ENCODE peak calls at places on chromosome 12, in six cellular contexts. F is ovary, H is sigmoid colon, K is thyroid gland, B is stomach, R is uterus. E is an unnamed sample. For H3K4me1, the result is how much of the 10 kb centered on the place peaks cover.

GRCh38 chr12:114439833-114440449 is 34.0 kb upstream of the TBX5 start:
- DNase-seq in K (no peak), R (no peak), F (no peak), H (no peak), B (no peak), E (no peak)

GRCh38 chr12:12606793-12607589 is 4.7 kb upstream of the CREBL2 start:
- DNase-seq in B (no peak), K (no peak), R (no peak), H (no peak), F (no peak), E (no peak)

GRCh38 chr12:102510031-102510430 is 29.7 kb upstream of the IGF1 start:
- DNase-seq in H (no peak), R (no peak), F (no peak), K (no peak), B (no peak), E (no peak)

GRCh38 chr12:45729233-45730115 is at the start of gene ARID2:
- DNase-seq in F (peak), R (peak), K (peak), H (peak), B (peak), E (peak)

GRCh38 chr12:104460041-104460757 is 3.5 kb downstream of the CHST11 start:
- DNase-seq in K (no peak), F (no peak), H (no peak), R (no peak), B (no peak), E (no peak)

GRCh38 chr12:111503116-111503515 is 96.0 kb downstream of the ATXN2 start:
- DNase-seq in B (no peak), F (no peak), K (no peak), R (no peak), H (no peak), E (no peak)

GRCh38 chr12:113466770-113467153 is 4.9 kb downstream of the LHX5 start:
- DNase-seq in H (no peak), F (no peak), B (no peak), K (no peak), R (no peak), E (no peak)

GRCh38 chr12:110316861-110317260 is 35.8 kb downstream of the ATP2A2 start:
- DNase-seq in R (peak), B (no peak), F (no peak), K (no peak), H (no peak), E (no peak)

GRCh38 chr12:106096376-106096775 is 42.4 kb downstream of the NUAK1 start:
- DNase-seq in H (peak), R (peak), F (peak), K (no peak), B (peak), E (no peak)

GRCh38 chr12:106296179-106296877 is 6.2 kb upstream of the TCP11L2 start:
- DNase-seq in R (no peak), H (no peak), K (no peak), B (no peak), F (no peak), E (no peak)

GRCh38 chr12:111687255-111687654 is 1.4 kb downstream of the ACAD10 start:
- DNase-seq in F (no peak), R (no peak), K (no peak), H (no peak), B (no peak), E (no peak)

GRCh38 chr12:25420116-25420515 is 133.0 kb downstream of the LMNTD1 start:
- DNase-seq in B (no peak), F (no peak), H (no peak), K (no peak), R (no peak), E (no peak)

GRCh38 chr12:6202331-6202730 is 2.1 kb downstream of the CD9 start:
- DNase-seq in R (no peak), H (no peak), K (no peak), F (no peak), B (no peak), E (no peak)

GRCh38 chr12:85076688-85077430 is 40.7 kb downstream of the LRRIQ1 start:
- DNase-seq in B (no peak), K (no peak), F (no peak), R (peak), H (no peak), E (no peak)

GRCh38 chr12:47768323-47768811 is 4.7 kb upstream of the SLC48A1 start:
- DNase-seq in F (no peak), H (no peak), R (no peak), B (no peak), K (no peak), E (no peak)

GRCh38 chr12:114131824-114132223 is 165.7 kb upstream of the RBM19 start:
- DNase-seq in B (no peak), F (no peak), K (no peak), H (no peak), R (no peak), E (no peak)

GRCh38 chr12:126055521-126055920 is 990.3 kb downstream of the AACS start:
- DNase-seq in B (no peak), H (no peak), R (no peak), K (no peak), F (no peak), E (no peak)

GRCh38 chr12:15534322-15534721 is 212.0 kb downstream of the PTPRO start:
- DNase-seq in R (no peak), B (no peak), K (no peak), F (no peak), H (no peak), E (no peak)

GRCh38 chr12:55720894-55721444 is 776 bp downstream of the RDH5 start:
- DNase-seq in B (peak), F (peak), K (no peak), H (peak), R (peak), E (no peak)

GRCh38 chr12:64585085-64585484 is 25.2 kb upstream of the RASSF3 start:
- DNase-seq in K (no peak), H (no peak), B (no peak), R (no peak), F (no peak), E (no peak)

GRCh38 chr12:131775124-131775903 is 52.9 kb upstream of the MMP17 start:
- DNase-seq in B (no peak), K (no peak), H (no peak), R (no peak), F (no peak), E (no peak)
- H3K4me1 ChIP-seq in B (under half), K (under half), H (under half), R (under half), F (under half), E (under half)

DNA sequence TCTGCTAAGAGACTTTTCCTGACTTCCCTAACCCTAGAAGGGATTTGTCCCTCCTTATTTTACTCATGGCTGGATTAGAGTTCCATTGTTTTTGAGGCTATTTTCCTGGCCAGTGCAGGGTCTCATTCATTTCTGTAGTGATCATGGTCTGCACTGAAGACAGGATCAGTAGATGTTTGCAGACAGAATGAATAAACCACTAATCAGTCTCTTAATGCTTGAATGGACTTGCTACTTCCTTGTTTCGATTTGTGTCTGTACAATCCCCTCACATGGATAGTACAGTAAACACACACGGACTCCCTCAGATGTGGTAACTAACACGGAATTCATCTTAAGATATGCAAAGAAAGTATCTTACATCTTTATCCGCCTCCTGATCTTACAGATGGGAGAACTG is 102.6 kb upstream of the PRB2 start:
- DNase-seq in K (no peak), F (no peak), B (no peak), H (no peak), R (no peak), E (no peak)
- TF ChIP-seq POLR2A in K (no peak), F (no peak), B (no peak), H (no peak), R (no peak), E (no peak)

DNA sequence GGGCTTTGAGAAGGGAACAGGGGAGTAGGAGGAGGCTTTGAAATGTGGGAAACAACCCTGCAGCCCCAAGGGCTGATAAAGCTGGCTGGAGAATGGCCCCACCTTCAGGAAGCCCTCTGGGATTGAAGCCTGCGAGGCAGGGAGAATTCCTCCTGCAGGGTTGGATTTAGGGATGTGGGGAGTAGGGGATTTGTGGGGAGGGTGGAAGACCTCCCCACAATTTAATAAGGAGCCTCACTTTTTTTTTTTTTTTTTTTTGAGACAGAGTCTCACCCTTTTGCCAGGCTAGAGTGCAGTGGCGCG is 88.8 kb upstream of the NCOR2 start:
- DNase-seq in F (no peak), R (no peak), B (no peak), H (no peak), K (no peak), E (no peak)
- H3K27ac ChIP-seq in F (peak), R (peak), B (peak), H (peak), K (no peak), E (peak)

GRCh38 chr12:132495165-132495544 is 5.2 kb downstream of the FBRSL1 start:
- DNase-seq in K (no peak), F (no peak), H (no peak), B (no peak), R (no peak), E (no peak)
- H3K4me1 ChIP-seq in K (half or more), F (under half), H (half or more), B (half or more), R (under half), E (half or more)

GRCh38 chr12:108518101-108518715 is 3.1 kb downstream of the FICD start:
- DNase-seq in H (no peak), R (no peak), B (no peak), K (no peak), F (no peak), E (no peak)
- TF ChIP-seq POLR2A in H (no peak), R (no peak), B (no peak), K (no peak), F (no peak), E (no peak)

GRCh38 chr12:122847516-122847836 is 12.2 kb downstream of the HIP1R start:
- DNase-seq in B (no peak), H (no peak), K (peak), F (no peak), R (no peak), E (no peak)

GRCh38 chr12:122850048-122850445 is 14.8 kb downstream of the HIP1R start:
- DNase-seq in R (no peak), K (peak), B (no peak), F (no peak), H (no peak), E (no peak)

GRCh38 chr12:122847921-122848421 is 12.7 kb downstream of the HIP1R start:
- DNase-seq in H (no peak), R (no peak), F (no peak), B (no peak), K (peak), E (no peak)

GRCh38 chr12:122849352-122850047 is 14.2 kb downstream of the HIP1R start:
- DNase-seq in F (no peak), B (no peak), R (no peak), K (peak), H (no peak), E (no peak)

GRCh38 chr12:122848471-122849351 is 13.5 kb downstream of the HIP1R start:
- DNase-seq in B (no peak), F (no peak), R (no peak), K (peak), H (no peak), E (no peak)
- H3K27ac ChIP-seq in B (no peak), F (no peak), R (no peak), K (peak), H (no peak), E (peak)

DNA sequence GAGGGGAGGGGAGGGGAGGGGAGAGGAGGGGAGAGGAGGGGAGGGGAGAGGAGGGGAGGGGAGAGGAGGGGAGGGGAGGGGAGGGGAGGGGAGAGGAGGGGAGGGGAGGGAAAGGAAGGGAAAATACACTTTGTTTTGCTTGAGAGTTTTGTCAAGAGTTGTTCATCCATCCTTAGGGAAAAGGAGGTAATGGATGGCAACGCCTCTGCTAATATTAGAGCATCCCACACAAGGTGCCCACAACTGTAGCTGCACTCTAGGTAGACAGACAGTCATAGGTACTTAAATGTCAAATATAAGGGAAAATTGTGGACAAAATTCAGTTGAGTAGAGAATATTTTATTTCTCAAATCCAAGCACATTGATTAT is 2.5 kb upstream of the SSH1 start:
- DNase-seq in B (no peak), K (no peak), R (no peak), H (no peak), F (no peak), E (no peak)
- H3K4me1 ChIP-seq in B (half or more), K (under half), R (under half), H (under half), F (under half), E (under half)

GRCh38 chr12:53290661-53291060 is 4.7 kb upstream of the PFDN5 start:
- DNase-seq in B (no peak), K (no peak), R (no peak), H (no peak), F (no peak), E (no peak)

GRCh38 chr12:53286448-53286847 is 8.9 kb upstream of the PFDN5 start:
- DNase-seq in B (no peak), R (no peak), H (no peak), F (no peak), K (no peak), E (no peak)

GRCh38 chr12:53289891-53290290 is 5.5 kb upstream of the PFDN5 start:
- DNase-seq in F (no peak), R (no peak), H (no peak), B (no peak), K (no peak), E (no peak)

GRCh38 chr12:53288322-53288721 is 7.0 kb upstream of the PFDN5 start:
- DNase-seq in K (no peak), B (no peak), F (no peak), R (no peak), H (no peak), E (no peak)

GRCh38 chr12:53287741-53288216 is 7.6 kb upstream of the PFDN5 start:
- DNase-seq in F (peak), B (peak), H (peak), R (peak), K (peak), E (no peak)
- TF ChIP-seq POLR2A in F (no peak), B (no peak), H (no peak), R (no peak), K (no peak), E (no peak)